ENCODE peak calls at places on chromosomes 5 and 9, in six cellular contexts. N is vagina, T is K562, I is HCT116, Z is A549, C is transverse colon. U is an unnamed sample.

GRCh38 chr5:77463905-77464304 is 28.2 kb downstream of the WDR41 start:
- DNase-seq in Z (no peak), I (no peak), C (no peak), N (no peak), T (no peak), U (no peak)

GRCh38 chr5:173328896-173329369 is 719 bp upstream of the STC2 start:
- DNase-seq in Z (peak; percentile 69), N (no peak), C (no peak), T (no peak), I (peak; percentile 54), U (no peak)

GRCh38 chr5:107248065-107248695 is 422.6 kb downstream of the EFNA5 start:
- DNase-seq in T (peak; percentile 49), I (peak; percentile 53), N (no peak), C (peak; percentile 59), Z (peak; percentile 66), U (no peak)

GRCh38 chr5:64635056-64635686 is 55.1 kb upstream of the SHISAL2B start:
- DNase-seq in C (no peak), N (no peak), T (peak; percentile 20), Z (peak; percentile 23), I (peak; percentile 16), U (no peak)

GRCh38 chr5:161098516-161098915 is 246.5 kb upstream of the ATP10B start:
- DNase-seq in Z (no peak), C (no peak), T (no peak), I (no peak), N (no peak), U (no peak)

GRCh38 chr9:116380496-116380995 is 227.0 kb downstream of the PAPPA start:
- DNase-seq in T (no peak), I (no peak), C (no peak), N (no peak), Z (no peak), U (no peak)

GRCh38 chr5:172999974-173000373 is 16.4 kb downstream of the ATP6V0E1 start:
- DNase-seq in Z (no peak), N (no peak), C (no peak), T (no peak), I (no peak), U (no peak)

GRCh38 chr5:134420326-134420725 is 8.6 kb upstream of the CDKN2AIPNL start:
- DNase-seq in I (no peak), N (no peak), Z (peak; percentile 40), T (no peak), C (no peak), U (no peak)

GRCh38 chr5:57779383-57780223 is 297.0 kb upstream of the ACTBL2 start:
- DNase-seq in Z (peak; percentile 73), N (no peak), C (no peak), I (peak; percentile 63), T (peak; percentile 10), U (peak; percentile 43)

GRCh38 chr5:121144764-121145163 is 680.7 kb downstream of the PRR16 start:
- DNase-seq in I (no peak), Z (no peak), T (no peak), N (no peak), C (no peak), U (no peak)

GRCh38 chr5:16992006-16992405 is 55.9 kb upstream of the MYO10 start:
- DNase-seq in Z (no peak), C (no peak), I (no peak), T (no peak), N (no peak), U (no peak)

GRCh38 chr5:71588533-71588885 is 1.4 kb downstream of the MCCC2 start:
- DNase-seq in N (no peak), T (no peak), C (no peak), Z (no peak), I (no peak), U (no peak)

GRCh38 chr5:180596115-180596667 is 4.9 kb upstream of the SCGB3A1 start:
- DNase-seq in I (no peak), Z (no peak), C (no peak), T (no peak), N (no peak), U (no peak)

GRCh38 chr5:180495991-180496741 is 2.0 kb downstream of the CNOT6 start:
- DNase-seq in I (no peak), T (no peak), Z (no peak), N (no peak), C (no peak), U (no peak)

GRCh38 chr9:21590058-21590996 is 108.2 kb upstream of the IFNE start:
- DNase-seq in N (no peak), C (no peak), T (no peak), I (no peak), Z (no peak), U (no peak)

GRCh38 chr9:99000480-99001395 is 57.0 kb downstream of the COL15A1 start:
- DNase-seq in T (peak; percentile 63), I (peak; percentile 34), Z (peak; percentile 70), C (peak; percentile 51), N (peak; percentile 67), U (no peak)

GRCh38 chr5:63263409-63263808 is 684.8 kb downstream of the LRRC70 start:
- DNase-seq in T (no peak), Z (no peak), I (no peak), C (no peak), N (no peak), U (no peak)

GRCh38 chr9:126689027-126689825 is 75.5 kb downstream of the LMX1B start:
- DNase-seq in Z (no peak), T (no peak), C (no peak), I (no peak), N (no peak), U (peak; percentile 43)

GRCh38 chr5:41747291-41747690 is 122.9 kb downstream of the OXCT1 start:
- DNase-seq in C (no peak), N (no peak), T (no peak), Z (no peak), I (no peak), U (no peak)

GRCh38 chr9:28086881-28087280 is 513.6 kb upstream of the C9orf72 start:
- DNase-seq in N (no peak), T (no peak), I (no peak), C (no peak), Z (no peak), U (no peak)

GRCh38 chr5:151082274-151082902 is 1.6 kb upstream of the TNIP1 start:
- DNase-seq in C (peak; percentile 73), T (peak; percentile 62), Z (peak; percentile 65), N (no peak), I (no peak), U (no peak)

GRCh38 chr9:127186799-127187198 is 64.4 kb upstream of the ANGPTL2 start:
- DNase-seq in C (no peak), N (no peak), T (no peak), I (no peak), Z (no peak), U (no peak)

GRCh38 chr5:58800861-58801540 is 218.1 kb downstream of the RAB3C start:
- DNase-seq in Z (no peak), N (no peak), I (no peak), T (no peak), C (no peak), U (no peak)

GRCh38 chr9:95461448-95462381 is 55.1 kb downstream of the PTCH1 start:
- DNase-seq in I (no peak), Z (no peak), T (no peak), N (no peak), C (no peak), U (no peak)
- H3K4me3 ChIP-seq in I (no peak overlapping the region), Z (no peak overlapping the region), T (peak overlapping the region; percentile 30), N (no peak overlapping the region), C (no peak overlapping the region), U (peak overlapping the region; percentile 49)

DNA sequence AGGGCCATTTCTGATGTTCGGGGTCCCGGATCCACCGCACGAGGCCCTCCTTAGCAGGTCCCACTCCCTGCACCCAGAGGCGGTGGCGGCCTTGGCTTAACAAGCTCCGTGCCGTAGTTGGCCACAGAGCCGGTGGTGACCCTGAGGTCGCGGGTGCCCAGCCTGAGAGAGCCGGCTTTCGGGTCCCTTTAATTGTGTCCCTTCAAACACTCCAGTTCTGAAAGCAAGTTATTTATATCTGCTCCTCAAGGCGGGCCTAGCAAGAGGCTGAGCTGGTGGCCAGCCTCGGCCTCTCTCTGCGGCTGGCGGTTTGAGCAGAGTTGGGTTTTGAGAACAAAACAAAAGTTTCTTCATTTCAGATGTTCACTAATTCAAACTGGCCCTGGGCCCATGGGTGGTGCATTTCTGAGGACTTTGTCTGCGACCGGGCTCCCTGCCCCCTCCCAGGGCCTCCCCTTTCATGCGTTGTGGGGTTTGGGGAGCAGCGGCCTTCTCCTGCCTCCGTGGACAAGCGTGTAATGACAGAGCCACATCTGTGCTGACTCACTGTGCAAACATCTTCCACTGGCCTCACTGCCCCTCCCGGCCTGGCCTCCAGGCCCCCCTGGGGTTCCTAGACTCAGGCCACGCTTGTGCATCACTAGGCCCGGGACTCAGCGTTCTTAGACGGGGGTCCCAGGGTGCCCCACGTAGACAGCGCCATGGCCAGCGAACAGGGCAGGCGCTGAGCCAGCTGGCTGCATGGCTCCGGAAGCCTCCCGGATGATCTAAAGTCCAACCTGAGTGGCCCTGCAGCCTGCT is 49.4 kb upstream of the COL5A1 start:
- DNase-seq in I (no peak), C (no peak), Z (peak; percentile 56), N (peak; percentile 83), T (peak; percentile 54), U (no peak)
- TF ChIP-seq POLR2A in I (no peak), C (no peak), Z (no peak), N (no peak), T (no peak), U (no peak)

GRCh38 chr5:40716590-40716989 is 36.9 kb downstream of the PTGER4 start:
- DNase-seq in N (no peak), I (no peak), C (no peak), T (no peak), Z (no peak), U (no peak)

GRCh38 chr5:40720071-40720470 is 35.7 kb downstream of the TTC33 start:
- DNase-seq in I (no peak), Z (no peak), N (no peak), C (no peak), T (no peak), U (no peak)

GRCh38 chr5:40717281-40717680 is 37.6 kb downstream of the PTGER4 start:
- DNase-seq in C (no peak), N (no peak), I (no peak), T (no peak), Z (peak; percentile 12), U (no peak)

GRCh38 chr5:40716000-40716399 is 36.3 kb downstream of the PTGER4 start:
- DNase-seq in N (no peak), T (no peak), C (no peak), I (no peak), Z (peak; percentile 28), U (no peak)
- TF ChIP-seq CTCF in N (no peak), T (no peak), C (no peak), I (peak; percentile 24), Z (peak; percentile 33), U (peak; percentile 5)

DNA sequence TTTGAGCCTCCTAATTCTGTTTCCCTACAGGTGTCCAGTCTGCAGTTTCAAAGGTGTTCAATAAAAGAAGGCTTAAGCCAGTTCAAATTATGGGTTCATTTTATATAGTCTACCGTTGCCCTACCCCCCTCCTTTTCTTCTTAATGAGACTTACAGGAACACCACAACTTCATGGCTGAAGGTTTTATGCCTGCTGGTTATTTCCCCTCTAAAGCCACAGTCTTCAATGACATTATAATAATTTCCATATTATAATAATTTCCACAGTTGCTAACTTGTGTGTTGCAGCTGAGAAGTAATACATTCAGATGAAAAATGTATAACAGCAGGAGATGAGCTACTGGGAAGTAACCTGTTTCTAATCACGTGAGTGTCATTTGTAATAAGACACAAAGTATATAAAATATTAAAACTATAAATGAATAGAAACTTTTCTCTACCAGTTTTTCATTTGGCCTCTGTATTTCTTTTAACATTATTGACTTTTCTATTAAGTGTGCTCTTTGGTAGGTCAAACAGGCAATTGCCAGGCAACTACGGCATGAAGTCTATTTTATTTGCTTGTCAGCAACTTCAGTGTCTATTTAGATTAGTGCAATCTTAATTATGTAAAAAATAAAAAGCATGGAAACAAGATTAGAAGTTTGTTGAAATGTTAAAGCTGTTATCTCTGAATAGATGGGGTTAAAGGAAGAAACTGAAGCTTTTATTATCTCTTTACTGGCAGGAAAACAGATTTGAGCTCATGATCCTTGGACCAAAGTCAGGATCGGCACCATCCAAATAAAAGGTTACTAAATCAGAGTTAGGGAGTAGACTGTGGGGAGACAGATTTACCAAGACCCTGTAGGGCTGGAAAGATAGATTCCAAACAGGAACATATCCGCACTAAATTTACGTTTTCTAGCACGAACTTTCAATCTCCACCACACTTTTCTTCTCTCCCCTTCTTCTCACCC is 120.4 kb upstream of the HMHB1 start:
- DNase-seq in I (no peak), T (no peak), N (no peak), Z (no peak), C (no peak), U (no peak)
- H3K4me3 ChIP-seq in I (no peak overlapping the region), T (no peak overlapping the region), N (no peak overlapping the region), Z (no peak overlapping the region), C (no peak overlapping the region), U (no peak overlapping the region)

U was measured in heart left ventricle.